ENCODE peak calls at places on chromosomes 1 and 21, in six cellular contexts. L, O, A, U, C and F are unnamed samples.

GRCh38 chr1:8889925-8890785 is 11.7 kb upstream of the ENO1 start:
- DNase-seq in U (no peak), A (no peak), O (peak), L (no peak), C (peak), F (no peak)

GRCh38 chr1:89598450-89599331 is 34.2 kb upstream of the LRRC8C start:
- DNase-seq in A (peak), L (no peak), O (peak), U (peak), C (peak), F (peak)

GRCh38 chr1:201085902-201086735 is 26.1 kb downstream of the CACNA1S start:
- DNase-seq in O (peak), C (peak), A (peak), L (peak), U (peak), F (peak)

GRCh38 chr1:182175340-182176068 is 114.0 kb upstream of the ZNF648 start:
- DNase-seq in O (no peak), C (peak), L (no peak), A (no peak), U (no peak), F (peak)

GRCh38 chr1:57848406-57848805 is 424.5 kb upstream of the DAB1 start:
- DNase-seq in C (no peak), U (no peak), O (no peak), L (no peak), A (no peak), F (no peak)

GRCh38 chr1:9181990-9182783 is 52.4 kb upstream of the H6PD start:
- DNase-seq in L (peak), C (peak), U (peak), O (no peak), A (no peak), F (peak)

GRCh38 chr1:6880951-6881690 is 95.9 kb downstream of the CAMTA1 start:
- DNase-seq in O (no peak), A (no peak), U (no peak), C (no peak), L (no peak), F (no peak)

GRCh38 chr1:39635205-39635870 is 4.1 kb downstream of the HEYL start:
- DNase-seq in C (no peak), U (no peak), A (no peak), L (no peak), O (no peak), F (peak)

GRCh38 chr21:26795866-26796329 is 49.3 kb downstream of the ADAMTS1 start:
- DNase-seq in L (no peak), C (peak), O (peak), U (no peak), A (no peak), F (no peak)

GRCh38 chr1:45815667-45816458 is 12.5 kb downstream of the MAST2 start:
- DNase-seq in O (peak), U (no peak), C (no peak), L (no peak), A (no peak), F (no peak)

GRCh38 chr1:111283838-111284237 is 6.8 kb upstream of the CHIA start:
- DNase-seq in A (no peak), O (no peak), U (no peak), C (no peak), L (no peak), F (no peak)

GRCh38 chr1:36156329-36157114 is 562 bp downstream of the MAP7D1 start:
- DNase-seq in A (peak), U (peak), C (peak), O (peak), L (peak), F (peak)

GRCh38 chr21:43659136-43660000 is at the start of the genes HSF2BP and RRP1B:
- DNase-seq in C (peak), A (peak), L (peak), U (peak), O (peak), F (peak)

GRCh38 chr1:94326329-94326728 is 88.9 kb upstream of the ARHGAP29 start:
- DNase-seq in U (no peak), O (peak), L (no peak), C (peak), A (no peak), F (peak)

GRCh38 chr1:20698195-20698910 is 19.5 kb downstream of the KIF17 start:
- DNase-seq in U (no peak), O (peak), C (peak), L (no peak), A (no peak), F (peak)

GRCh38 chr1:6002714-6003501 is 10.7 kb upstream of the NPHP4 start:
- DNase-seq in L (no peak), O (no peak), U (peak), C (no peak), A (no peak), F (no peak)

GRCh38 chr1:159510223-159510530 is 25.6 kb downstream of the OR10J5 start:
- DNase-seq in L (no peak), A (no peak), C (no peak), U (no peak), O (no peak), F (peak)

GRCh38 chr1:209787551-209787950 is 3.2 kb upstream of the C1orf74 start:
- DNase-seq in A (no peak), U (no peak), C (no peak), O (peak), L (no peak), F (no peak)

GRCh38 chr1:171803056-171803455 is 21.6 kb downstream of the METTL13 start:
- DNase-seq in L (no peak), C (no peak), A (no peak), O (peak), U (no peak), F (no peak)

GRCh38 chr1:44524180-44524579 is 119.1 kb downstream of the RNF220 start:
- DNase-seq in U (peak), C (no peak), L (peak), O (no peak), A (no peak), F (peak)

GRCh38 chr1:112435448-112435847 is 39.4 kb downstream of the CTTNBP2NL start:
- DNase-seq in A (no peak), C (no peak), U (no peak), O (no peak), L (no peak), F (no peak)

GRCh38 chr1:156754219-156754618 is 2.7 kb upstream of the HDGF start:
- DNase-seq in L (no peak), U (no peak), O (no peak), A (no peak), C (peak), F (no peak)

GRCh38 chr1:38486115-38486514 is 373.5 kb downstream of the RRAGC start:
- DNase-seq in A (peak), O (no peak), L (no peak), C (no peak), U (no peak), F (no peak)

GRCh38 chr1:84941843-84942242 is 48.8 kb upstream of the LPAR3 start:
- DNase-seq in A (no peak), O (no peak), C (no peak), U (no peak), L (no peak), F (no peak)

GRCh38 chr1:41728403-41729202 is 190.1 kb downstream of the HIVEP3 start:
- DNase-seq in C (peak), U (no peak), A (no peak), L (no peak), O (no peak), F (no peak)

GRCh38 chr21:45869121-45870007 is 112.2 kb upstream of the COL6A1 start:
- DNase-seq in A (no peak), U (no peak), O (peak), L (peak), C (no peak), F (no peak)
- H4K8ac ChIP-seq in A (no peak), U (no peak), O (peak), L (no peak), C (no peak), F (no peak)

GRCh38 chr1:224509881-224510280 is 75.3 kb upstream of the WDR26 start:
- DNase-seq in L (no peak), A (no peak), C (no peak), O (peak), U (no peak), F (no peak)

GRCh38 chr1:224513787-224514209 is 79.2 kb upstream of the WDR26 start:
- DNase-seq in U (peak), A (peak), L (peak), O (peak), C (peak), F (peak)

GRCh38 chr1:224510880-224511645 is 76.5 kb upstream of the WDR26 start:
- DNase-seq in L (no peak), C (peak), O (peak), A (no peak), U (no peak), F (peak)

GRCh38 chr1:224512600-224513151 is 78.1 kb upstream of the WDR26 start:
- DNase-seq in C (no peak), A (no peak), O (no peak), L (no peak), U (no peak), F (no peak)

GRCh38 chr1:224513383-224513782 is 78.8 kb upstream of the WDR26 start:
- DNase-seq in L (no peak), C (no peak), O (no peak), A (no peak), U (no peak), F (no peak)
- H4K8ac ChIP-seq in L (no peak), C (no peak), O (no peak), A (no peak), U (no peak), F (no peak)

GRCh38 chr21:34807146-34807880 is 138.5 kb downstream of the CLIC6 start:
- DNase-seq in A (no peak), U (no peak), C (peak), O (peak), L (no peak), F (peak)
- H4K8ac ChIP-seq in A (no peak), U (no peak), C (peak), O (peak), L (no peak), F (no peak)

DNA sequence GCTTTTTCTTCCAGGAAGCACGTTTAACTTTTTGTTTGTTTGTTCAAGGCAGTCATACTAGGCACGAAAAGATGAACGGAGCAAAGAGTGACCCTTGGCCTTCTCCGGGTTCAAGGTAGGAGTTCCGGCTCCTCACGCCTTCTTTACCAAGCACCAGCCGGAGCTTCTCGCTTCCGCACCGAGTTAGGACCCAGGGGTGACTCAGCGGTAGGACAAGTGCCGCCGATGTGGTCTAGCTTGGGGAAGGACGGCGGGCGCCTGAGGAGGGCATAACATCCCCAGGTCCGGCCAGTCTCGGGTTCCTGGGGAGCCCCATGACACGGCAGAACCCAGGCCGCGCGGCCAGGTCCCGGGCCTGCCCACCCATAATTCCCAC is 358 bp downstream of the PSMA5 start:
- DNase-seq in C (peak), U (no peak), L (no peak), O (peak), A (no peak), F (peak)
- H4K8ac ChIP-seq in C (peak), U (peak), L (no peak), O (peak), A (no peak), F (no peak)

GRCh38 chr1:119720866-119721440 is 9.2 kb downstream of the PHGDH start:
- DNase-seq in L (no peak), U (no peak), A (no peak), O (no peak), C (peak), F (no peak)

GRCh38 chr1:119724611-119725218 is 13.0 kb downstream of the PHGDH start:
- DNase-seq in L (no peak), U (no peak), C (no peak), O (no peak), A (no peak), F (no peak)

GRCh38 chr1:119718409-119718808 is 6.7 kb downstream of the PHGDH start:
- DNase-seq in U (no peak), O (no peak), A (no peak), C (no peak), L (no peak), F (no peak)

GRCh38 chr1:119718969-119719368 is 7.2 kb downstream of the PHGDH start:
- DNase-seq in O (no peak), U (no peak), C (no peak), L (no peak), A (no peak), F (no peak)

GRCh38 chr1:119721933-119722332 is 10.2 kb downstream of the PHGDH start:
- DNase-seq in O (no peak), A (no peak), C (no peak), L (no peak), U (no peak), F (no peak)
- H4K8ac ChIP-seq in O (no peak), A (no peak), C (no peak), L (no peak), U (no peak), F (no peak)